ENCODE peak calls at places on chromosomes 7 and 10, in seven cellular contexts. One of them, this sample, is unnamed.
A peak's percentile ranks its signal among the peaks of the same experiment; 100 is the strongest.

GRCh38 chr7:95318501-95318900 is 5.8 kb downstream of the PON1 start:
- DNase-seq in occipital lobe: no peak
- DNase-seq in NCI-H2081: peak; percentile 92
- DNase-seq in right atrium auricular region: no peak
- DNase-seq in CD4-positive, alpha-beta T cell: no peak
- DNase-seq in H7: no peak
- DNase-seq in brain microvascular endothelial cell: no peak
- DNase-seq in this sample: no peak

GRCh38 chr7:158840604-158841003 is 11.3 kb upstream of the ESYT2 start:
- DNase-seq in CD4-positive, alpha-beta T cell: no peak
- DNase-seq in NCI-H2081: no peak
- DNase-seq in occipital lobe: no peak
- DNase-seq in brain microvascular endothelial cell: no peak
- DNase-seq in H7: no peak
- DNase-seq in right atrium auricular region: no peak
- DNase-seq in this sample: no peak

GRCh38 chr7:43621729-43622448 is 39.0 kb downstream of the STK17A start:
- DNase-seq in occipital lobe: no peak
- DNase-seq in brain microvascular endothelial cell: no peak
- DNase-seq in right atrium auricular region: no peak
- DNase-seq in CD4-positive, alpha-beta T cell: no peak
- DNase-seq in NCI-H2081: no peak
- DNase-seq in H7: no peak
- DNase-seq in this sample: no peak

GRCh38 chr7:112414855-112415490 is 35.3 kb upstream of the IFRD1 start:
- DNase-seq in CD4-positive, alpha-beta T cell: no peak
- DNase-seq in H7: peak; percentile 34
- DNase-seq in occipital lobe: no peak
- DNase-seq in NCI-H2081: peak; percentile 70
- DNase-seq in right atrium auricular region: no peak
- DNase-seq in brain microvascular endothelial cell: peak; percentile 43
- DNase-seq in this sample: peak; percentile 47

GRCh38 chr10:17910144-17910789 is 41.5 kb upstream of the SLC39A12 start:
- DNase-seq in CD4-positive, alpha-beta T cell: no peak
- DNase-seq in brain microvascular endothelial cell: peak; percentile 47
- DNase-seq in right atrium auricular region: no peak
- DNase-seq in NCI-H2081: no peak
- DNase-seq in occipital lobe: no peak
- DNase-seq in H7: peak; percentile 23
- DNase-seq in this sample: peak; percentile 70

GRCh38 chr7:4729266-4729665 is 46.2 kb upstream of the AP5Z1 start:
- DNase-seq in right atrium auricular region: no peak
- DNase-seq in brain microvascular endothelial cell: no peak
- DNase-seq in H7: no peak
- DNase-seq in CD4-positive, alpha-beta T cell: no peak
- DNase-seq in occipital lobe: no peak
- DNase-seq in NCI-H2081: no peak
- DNase-seq in this sample: no peak

GRCh38 chr7:99131290-99131689 is 12.6 kb downstream of the SMURF1 start:
- DNase-seq in right atrium auricular region: no peak
- DNase-seq in CD4-positive, alpha-beta T cell: no peak
- DNase-seq in occipital lobe: no peak
- DNase-seq in brain microvascular endothelial cell: no peak
- DNase-seq in H7: no peak
- DNase-seq in NCI-H2081: no peak
- DNase-seq in this sample: no peak

GRCh38 chr10:31774291-31774900 is 154.2 kb downstream of the ARHGAP12 start:
- DNase-seq in right atrium auricular region: no peak
- DNase-seq in occipital lobe: no peak
- DNase-seq in NCI-H2081: no peak
- DNase-seq in CD4-positive, alpha-beta T cell: no peak
- DNase-seq in brain microvascular endothelial cell: no peak
- DNase-seq in H7: peak; percentile 36
- DNase-seq in this sample: peak; percentile 91

GRCh38 chr10:34792881-34793280 is 22.2 kb downstream of the PARD3 start:
- DNase-seq in H7: peak; percentile 32
- DNase-seq in brain microvascular endothelial cell: no peak
- DNase-seq in occipital lobe: no peak
- DNase-seq in right atrium auricular region: no peak
- DNase-seq in NCI-H2081: peak; percentile 62
- DNase-seq in CD4-positive, alpha-beta T cell: no peak
- DNase-seq in this sample: no peak

GRCh38 chr7:23067271-23067670 is 38.3 kb upstream of the KLHL7 start:
- DNase-seq in occipital lobe: no peak
- DNase-seq in CD4-positive, alpha-beta T cell: no peak
- DNase-seq in H7: no peak
- DNase-seq in NCI-H2081: no peak
- DNase-seq in right atrium auricular region: no peak
- DNase-seq in brain microvascular endothelial cell: no peak
- DNase-seq in this sample: no peak

GRCh38 chr7:69429817-69430501 is 168.3 kb upstream of the AUTS2 start:
- DNase-seq in right atrium auricular region: no peak
- DNase-seq in occipital lobe: no peak
- DNase-seq in CD4-positive, alpha-beta T cell: no peak
- DNase-seq in brain microvascular endothelial cell: no peak
- DNase-seq in H7: no peak
- DNase-seq in NCI-H2081: peak; percentile 86
- DNase-seq in this sample: peak; percentile 24

GRCh38 chr7:50069613-50070012 is 23.4 kb downstream of the ZPBP start:
- DNase-seq in occipital lobe: no peak
- DNase-seq in H7: no peak
- DNase-seq in right atrium auricular region: no peak
- DNase-seq in NCI-H2081: no peak
- DNase-seq in brain microvascular endothelial cell: no peak
- DNase-seq in CD4-positive, alpha-beta T cell: no peak
- DNase-seq in this sample: no peak

GRCh38 chr7:29091722-29092121 is 54.6 kb downstream of the CPVL start:
- DNase-seq in NCI-H2081: peak; percentile 22
- DNase-seq in H7: peak; percentile 39
- DNase-seq in CD4-positive, alpha-beta T cell: no peak
- DNase-seq in brain microvascular endothelial cell: no peak
- DNase-seq in occipital lobe: no peak
- DNase-seq in right atrium auricular region: no peak
- DNase-seq in this sample: peak; percentile 11

GRCh38 chr7:92295391-92295790 is 49.6 kb downstream of the ANKIB1 start:
- DNase-seq in NCI-H2081: no peak
- DNase-seq in right atrium auricular region: no peak
- DNase-seq in CD4-positive, alpha-beta T cell: no peak
- DNase-seq in occipital lobe: no peak
- DNase-seq in H7: no peak
- DNase-seq in brain microvascular endothelial cell: no peak
- DNase-seq in this sample: no peak

GRCh38 chr10:50593523-50593922 is 30.2 kb downstream of the SGMS1 start:
- DNase-seq in CD4-positive, alpha-beta T cell: no peak
- DNase-seq in brain microvascular endothelial cell: no peak
- DNase-seq in right atrium auricular region: no peak
- DNase-seq in occipital lobe: no peak
- DNase-seq in NCI-H2081: no peak
- DNase-seq in H7: no peak
- DNase-seq in this sample: no peak

GRCh38 chr10:52066383-52066782 is 247.7 kb upstream of the DKK1 start:
- DNase-seq in right atrium auricular region: no peak
- DNase-seq in CD4-positive, alpha-beta T cell: no peak
- DNase-seq in H7: peak; percentile 73
- DNase-seq in NCI-H2081: no peak
- DNase-seq in brain microvascular endothelial cell: no peak
- DNase-seq in occipital lobe: no peak
- DNase-seq in this sample: peak; percentile 43

GRCh38 chr7:156121434-156121833 is 309.2 kb upstream of the SHH start:
- DNase-seq in NCI-H2081: no peak
- DNase-seq in right atrium auricular region: no peak
- DNase-seq in H7: no peak
- DNase-seq in occipital lobe: no peak
- DNase-seq in CD4-positive, alpha-beta T cell: no peak
- DNase-seq in brain microvascular endothelial cell: no peak
- DNase-seq in this sample: no peak

GRCh38 chr10:79929409-79929904 is 19.4 kb downstream of the SFTPD start:
- DNase-seq in H7: peak; percentile 87
- DNase-seq in NCI-H2081: peak; percentile 55
- DNase-seq in right atrium auricular region: peak; percentile 80
- DNase-seq in occipital lobe: no peak
- DNase-seq in CD4-positive, alpha-beta T cell: peak; percentile 65
- DNase-seq in brain microvascular endothelial cell: peak; percentile 46
- DNase-seq in this sample: peak; percentile 86

GRCh38 chr7:155850730-155851678 is 38.7 kb upstream of the SHH start:
- DNase-seq in right atrium auricular region: no peak
- DNase-seq in NCI-H2081: no peak
- DNase-seq in H7: no peak
- DNase-seq in brain microvascular endothelial cell: no peak
- DNase-seq in CD4-positive, alpha-beta T cell: no peak
- DNase-seq in occipital lobe: no peak
- DNase-seq in this sample: no peak

GRCh38 chr10:80137031-80137712 is 4.6 kb downstream of the PLAC9 start:
- DNase-seq in right atrium auricular region: peak; percentile 85
- DNase-seq in occipital lobe: no peak
- DNase-seq in brain microvascular endothelial cell: no peak
- DNase-seq in CD4-positive, alpha-beta T cell: no peak
- DNase-seq in NCI-H2081: no peak
- DNase-seq in H7: peak; percentile 15
- DNase-seq in this sample: peak; percentile 11

GRCh38 chr10:61164458-61165160 is 220.6 kb upstream of the RHOBTB1 start:
- DNase-seq in brain microvascular endothelial cell: no peak
- DNase-seq in H7: peak; percentile 10
- DNase-seq in occipital lobe: no peak
- DNase-seq in right atrium auricular region: no peak
- DNase-seq in CD4-positive, alpha-beta T cell: no peak
- DNase-seq in NCI-H2081: no peak
- DNase-seq in this sample: no peak

GRCh38 chr7:24290004-24290641 is 6.1 kb downstream of the NPY start:
- DNase-seq in CD4-positive, alpha-beta T cell: no peak
- DNase-seq in H7: peak; percentile 66
- DNase-seq in brain microvascular endothelial cell: peak; percentile 12
- DNase-seq in NCI-H2081: peak; percentile 52
- DNase-seq in right atrium auricular region: no peak
- DNase-seq in occipital lobe: no peak
- DNase-seq in this sample: peak; percentile 37

GRCh38 chr10:15897282-15897681 is 37.0 kb upstream of the MINDY3 start:
- DNase-seq in NCI-H2081: no peak
- DNase-seq in brain microvascular endothelial cell: peak; percentile 61
- DNase-seq in H7: no peak
- DNase-seq in occipital lobe: no peak
- DNase-seq in CD4-positive, alpha-beta T cell: no peak
- DNase-seq in right atrium auricular region: no peak
- DNase-seq in this sample: no peak

GRCh38 chr7:144821069-144821468 is 14.8 kb downstream of the TPK1 start:
- DNase-seq in CD4-positive, alpha-beta T cell: no peak
- DNase-seq in brain microvascular endothelial cell: no peak
- DNase-seq in occipital lobe: no peak
- DNase-seq in NCI-H2081: no peak
- DNase-seq in right atrium auricular region: no peak
- DNase-seq in H7: no peak
- DNase-seq in this sample: no peak

GRCh38 chr7:32494946-32495297 is 367 bp upstream of the AVL9 start:
- DNase-seq in brain microvascular endothelial cell: no peak
- DNase-seq in NCI-H2081: no peak
- DNase-seq in CD4-positive, alpha-beta T cell: no peak
- DNase-seq in occipital lobe: no peak
- DNase-seq in H7: no peak
- DNase-seq in right atrium auricular region: no peak
- DNase-seq in this sample: no peak

GRCh38 chr10:101354584-101355070 is 662 bp downstream of the BTRC start:
- DNase-seq in NCI-H2081: peak; percentile 15
- DNase-seq in H7: no peak
- DNase-seq in right atrium auricular region: no peak
- DNase-seq in CD4-positive, alpha-beta T cell: no peak
- DNase-seq in occipital lobe: no peak
- DNase-seq in brain microvascular endothelial cell: peak; percentile 28
- DNase-seq in this sample: no peak

GRCh38 chr10:120184547-120185337 is 272.3 kb upstream of the PLPP4 start:
- DNase-seq in CD4-positive, alpha-beta T cell: no peak
- DNase-seq in right atrium auricular region: no peak
- DNase-seq in occipital lobe: no peak
- DNase-seq in brain microvascular endothelial cell: no peak
- DNase-seq in H7: peak; percentile 57
- DNase-seq in NCI-H2081: no peak
- DNase-seq in this sample: peak; percentile 40

GRCh38 chr7:23672033-23672432 is 8.0 kb upstream of the FAM221A start:
- DNase-seq in occipital lobe: no peak
- DNase-seq in CD4-positive, alpha-beta T cell: no peak
- DNase-seq in H7: no peak
- DNase-seq in right atrium auricular region: no peak
- DNase-seq in NCI-H2081: no peak
- DNase-seq in brain microvascular endothelial cell: no peak
- DNase-seq in this sample: no peak

GRCh38 chr7:106646256-106646655 is 14.7 kb downstream of the CCDC71L start:
- DNase-seq in H7: no peak
- DNase-seq in right atrium auricular region: no peak
- DNase-seq in brain microvascular endothelial cell: no peak
- DNase-seq in CD4-positive, alpha-beta T cell: no peak
- DNase-seq in NCI-H2081: no peak
- DNase-seq in occipital lobe: no peak
- DNase-seq in this sample: no peak

GRCh38 chr7:73703225-73703624 is 16.2 kb downstream of the STX1A start:
- DNase-seq in brain microvascular endothelial cell: no peak
- DNase-seq in right atrium auricular region: no peak
- DNase-seq in occipital lobe: no peak
- DNase-seq in CD4-positive, alpha-beta T cell: no peak
- DNase-seq in NCI-H2081: no peak
- DNase-seq in H7: peak; percentile 72
- DNase-seq in this sample: no peak

GRCh38 chr10:114932945-114933344 is 5.0 kb upstream of the TRUB1 start:
- DNase-seq in CD4-positive, alpha-beta T cell: no peak
- DNase-seq in right atrium auricular region: no peak
- DNase-seq in brain microvascular endothelial cell: no peak
- DNase-seq in NCI-H2081: no peak
- DNase-seq in occipital lobe: no peak
- DNase-seq in H7: no peak
- DNase-seq in this sample: no peak

GRCh38 chr10:100319736-100320135 is 10.3 kb downstream of the PKD2L1 start:
- DNase-seq in occipital lobe: no peak
- DNase-seq in CD4-positive, alpha-beta T cell: no peak
- DNase-seq in brain microvascular endothelial cell: no peak
- DNase-seq in right atrium auricular region: no peak
- DNase-seq in NCI-H2081: peak; percentile 69
- DNase-seq in H7: no peak
- DNase-seq in this sample: no peak

GRCh38 chr7:124692420-124692819 is 73.2 kb downstream of the GPR37 start:
- DNase-seq in occipital lobe: no peak
- DNase-seq in H7: no peak
- DNase-seq in right atrium auricular region: no peak
- DNase-seq in NCI-H2081: peak; percentile 32
- DNase-seq in CD4-positive, alpha-beta T cell: no peak
- DNase-seq in brain microvascular endothelial cell: no peak
- DNase-seq in this sample: no peak

GRCh38 chr10:86376852-86377796 is 10.5 kb upstream of the GRID1 start:
- DNase-seq in occipital lobe: peak; percentile 71
- DNase-seq in NCI-H2081: peak; percentile 56
- DNase-seq in H7: peak; percentile 96
- DNase-seq in CD4-positive, alpha-beta T cell: peak; percentile 80
- DNase-seq in right atrium auricular region: peak; percentile 70
- DNase-seq in brain microvascular endothelial cell: peak; percentile 45
- DNase-seq in this sample: peak; percentile 90

GRCh38 chr7:88075216-88075615 is 141.2 kb downstream of the ADAM22 start:
- DNase-seq in H7: no peak
- DNase-seq in right atrium auricular region: no peak
- DNase-seq in CD4-positive, alpha-beta T cell: no peak
- DNase-seq in NCI-H2081: no peak
- DNase-seq in brain microvascular endothelial cell: no peak
- DNase-seq in occipital lobe: no peak
- DNase-seq in this sample: no peak

GRCh38 chr10:129854796-129855705 is 109.0 kb downstream of the EBF3 start:
- DNase-seq in NCI-H2081: no peak
- DNase-seq in CD4-positive, alpha-beta T cell: no peak
- DNase-seq in occipital lobe: no peak
- DNase-seq in right atrium auricular region: no peak
- DNase-seq in H7: peak; percentile 77
- DNase-seq in brain microvascular endothelial cell: no peak
- DNase-seq in this sample: no peak

GRCh38 chr7:31407277-31407676 is 66.8 kb upstream of the NEUROD6 start:
- DNase-seq in occipital lobe: no peak
- DNase-seq in NCI-H2081: no peak
- DNase-seq in brain microvascular endothelial cell: no peak
- DNase-seq in right atrium auricular region: no peak
- DNase-seq in H7: no peak
- DNase-seq in CD4-positive, alpha-beta T cell: no peak
- DNase-seq in this sample: no peak

GRCh38 chr7:8719102-8719501 is 285.7 kb downstream of the NXPH1 start:
- DNase-seq in brain microvascular endothelial cell: no peak
- DNase-seq in right atrium auricular region: no peak
- DNase-seq in NCI-H2081: peak; percentile 40
- DNase-seq in H7: no peak
- DNase-seq in CD4-positive, alpha-beta T cell: no peak
- DNase-seq in occipital lobe: no peak
- DNase-seq in this sample: no peak

This sample was measured in neural progenitor cell.